ENCODE peak calls at places on chromosomes 5 and 9, in nine cellular contexts. H is neuronal stem cell; J is suprapubic skin; L is right atrium auricular region; O is heart right ventricle; E is CD4-positive, CD25-positive, alpha-beta regulatory T cell; D is left ventricle myocardium inferior; R is cardiac muscle cell; G is right cardiac atrium. T is an unnamed sample. For H3K27me3 and H3K4me1, the result is how much of the 10 kb centered on the place peaks cover.

GRCh38 chr5:77282337-77283027 is 72.0 kb downstream of the PDE8B start:
- DNase-seq in H (no peak), J (no peak), L (no peak), O (no peak), E (no peak), D (no peak), R (no peak), G (peak), T (no peak)

GRCh38 chr5:96703985-96704384 is 41.8 kb downstream of the CAST start:
- DNase-seq in H (no peak), J (no peak), L (no peak), O (no peak), E (no peak), D (no peak), R (no peak), G (no peak), T (no peak)

GRCh38 chr5:13378073-13378472 is 566.4 kb downstream of the DNAH5 start:
- DNase-seq in H (no peak), J (no peak), L (no peak), O (no peak), E (no peak), D (no peak), R (no peak), G (no peak), T (no peak)

GRCh38 chr5:94908889-94909480 is 290.5 kb downstream of the SLF1 start:
- DNase-seq in H (peak), J (no peak), L (no peak), O (no peak), E (peak), D (no peak), R (peak), G (no peak), T (no peak)

GRCh38 chr5:73451218-73452130 is 2.9 kb upstream of the FOXD1 start:
- DNase-seq in H (no peak), J (no peak), L (no peak), O (peak), E (peak), D (peak), R (peak), G (peak), T (peak)

GRCh38 chr5:150641006-150641570 is 628 bp downstream of the SYNPO start:
- DNase-seq in H (no peak), J (no peak), L (peak), O (peak), E (no peak), D (peak), R (no peak), G (peak), T (no peak)

GRCh38 chr5:61304611-61305369 is 27.3 kb upstream of the ZSWIM6 start:
- DNase-seq in H (no peak), J (no peak), L (no peak), O (no peak), E (no peak), D (peak), R (no peak), G (peak), T (peak)

GRCh38 chr5:120327180-120327579 is 136.9 kb upstream of the PRR16 start:
- DNase-seq in H (no peak), J (no peak), L (no peak), O (no peak), E (no peak), D (no peak), R (no peak), G (no peak), T (no peak)

GRCh38 chr9:13580760-13581159 is 301.3 kb upstream of the MPDZ start:
- DNase-seq in H (no peak), J (no peak), L (no peak), O (no peak), E (no peak), D (no peak), R (no peak), G (no peak), T (no peak)

GRCh38 chr5:83096660-83097334 is 19.4 kb downstream of the XRCC4 start:
- DNase-seq in H (no peak), J (no peak), L (no peak), O (no peak), E (no peak), D (no peak), R (no peak), G (no peak), T (no peak)

GRCh38 chr5:98248949-98249348 is 524.5 kb upstream of the RGMB start:
- DNase-seq in H (no peak), J (no peak), L (no peak), O (no peak), E (no peak), D (no peak), R (no peak), G (no peak), T (no peak)

GRCh38 chr9:16385590-16386578 is 484.6 kb downstream of the BNC2 start:
- DNase-seq in H (no peak), J (no peak), L (no peak), O (no peak), E (no peak), D (no peak), R (no peak), G (no peak), T (no peak)

GRCh38 chr5:102223542-102224444 is 72.3 kb downstream of the SLCO4C1 start:
- DNase-seq in H (peak), J (no peak), L (no peak), O (no peak), E (peak), D (no peak), R (peak), G (no peak), T (no peak)

GRCh38 chr9:19030899-19031298 is 2.1 kb downstream of the SAXO1 start:
- DNase-seq in H (no peak), J (no peak), L (no peak), O (no peak), E (no peak), D (no peak), R (no peak), G (no peak), T (no peak)

GRCh38 chr5:189486-189885 is 1.8 kb upstream of the LRRC14B start:
- DNase-seq in H (no peak), J (peak), L (no peak), O (no peak), E (no peak), D (no peak), R (no peak), G (no peak), T (no peak)

GRCh38 chr5:172839669-172840068 is 5.6 kb downstream of the ERGIC1 start:
- DNase-seq in H (no peak), J (no peak), L (no peak), O (no peak), E (no peak), D (no peak), R (no peak), G (no peak), T (no peak)

GRCh38 chr9:98185611-98186171 is 6.7 kb downstream of the CORO2A start:
- DNase-seq in H (no peak), J (no peak), L (no peak), O (no peak), E (no peak), D (no peak), R (no peak), G (no peak), T (no peak)

GRCh38 chr5:93995126-93995621 is 253.8 kb upstream of the POU5F2 start:
- DNase-seq in H (no peak), J (no peak), L (no peak), O (no peak), E (peak), D (no peak), R (no peak), G (no peak), T (no peak)

GRCh38 chr9:32706004-32706749 is 70.7 kb upstream of the TAF1L start:
- DNase-seq in H (no peak), J (no peak), L (no peak), O (no peak), E (no peak), D (no peak), R (no peak), G (no peak), T (no peak)

GRCh38 chr5:143002459-143003327 is 232.5 kb downstream of the ARHGAP26 start:
- DNase-seq in H (no peak), J (no peak), L (no peak), O (peak), E (peak), D (no peak), R (no peak), G (no peak), T (no peak)

GRCh38 chr5:108911055-108911454 is 163.4 kb downstream of the FER start:
- DNase-seq in H (no peak), J (no peak), L (no peak), O (no peak), E (peak), D (no peak), R (no peak), G (no peak), T (no peak)

GRCh38 chr9:124214116-124214515 is 43.6 kb upstream of the NEK6 start:
- DNase-seq in H (no peak), J (no peak), L (no peak), O (no peak), E (no peak), D (no peak), R (no peak), G (no peak), T (peak)

GRCh38 chr5:133934822-133935793 is 33.3 kb downstream of the C5orf15 start:
- DNase-seq in H (no peak), J (no peak), L (no peak), O (no peak), E (no peak), D (no peak), R (no peak), G (no peak), T (no peak)

GRCh38 chr5:88140396-88140862 is 128.2 kb downstream of the TMEM161B start:
- DNase-seq in H (peak), J (no peak), L (no peak), O (no peak), E (no peak), D (no peak), R (peak), G (no peak), T (peak)

GRCh38 chr5:83583859-83584258 is 112.3 kb downstream of the VCAN start:
- DNase-seq in H (no peak), J (no peak), L (no peak), O (no peak), E (no peak), D (no peak), R (no peak), G (no peak), T (no peak)

GRCh38 chr5:88860501-88860900 is 22.5 kb downstream of the MEF2C start:
- DNase-seq in H (no peak), J (no peak), L (no peak), O (no peak), E (no peak), D (no peak), R (no peak), G (no peak), T (no peak)

GRCh38 chr5:123545506-123545905 is 33.5 kb downstream of the CSNK1G3 start:
- DNase-seq in H (no peak), J (no peak), L (no peak), O (no peak), E (peak), D (no peak), R (no peak), G (no peak), T (no peak)

GRCh38 chr9:78296208-78296892 is 575 bp upstream of the PSAT1 start:
- DNase-seq in H (peak), J (no peak), L (peak), O (peak), E (peak), D (peak), R (peak), G (peak), T (peak)

GRCh38 chr5:78797945-78798731 is 149.6 kb upstream of the LHFPL2 start:
- DNase-seq in H (no peak), J (no peak), L (no peak), O (no peak), E (no peak), D (no peak), R (no peak), G (no peak), T (no peak)

GRCh38 chr5:104347119-104347708 is 784.6 kb upstream of the NUDT12 start:
- DNase-seq in H (no peak), J (no peak), L (no peak), O (no peak), E (no peak), D (no peak), R (peak), G (no peak), T (no peak)

GRCh38 chr5:96283589-96283988 is 149.5 kb downstream of the PCSK1 start:
- DNase-seq in H (no peak), J (no peak), L (no peak), O (no peak), E (no peak), D (no peak), R (no peak), G (no peak), T (no peak)

GRCh38 chr9:124133752-124134151 is 122.2 kb downstream of the LHX2 start:
- DNase-seq in H (no peak), J (peak), L (no peak), O (peak), E (peak), D (no peak), R (peak), G (peak), T (peak)

GRCh38 chr9:96186601-96187011 is 115.4 kb downstream of the HSD17B3 start:
- DNase-seq in H (peak), J (peak), L (no peak), O (no peak), E (no peak), D (no peak), R (peak), G (peak), T (peak)

GRCh38 chr5:57450991-57451876 is 31.4 kb downstream of the ACTBL2 start:
- DNase-seq in H (no peak), J (no peak), L (no peak), O (no peak), E (peak), D (no peak), R (no peak), G (no peak), T (no peak)

GRCh38 chr5:2006193-2006970 is 123.7 kb upstream of the IRX4 start:
- DNase-seq in H (no peak), J (no peak), L (no peak), O (no peak), E (no peak), D (no peak), R (no peak), G (no peak), T (no peak)
- H3K27me3 ChIP-seq in H (under half), J (under half), L (under half), O (under half), E (under half), D (under half), R (under half), G (under half), T (under half)

GRCh38 chr9:130208600-130209347 is 36.6 kb downstream of the NCS1 start:
- DNase-seq in H (no peak), J (no peak), L (no peak), O (no peak), E (no peak), D (no peak), R (no peak), G (no peak), T (no peak)

GRCh38 chr9:130212543-130213297 is 40.5 kb downstream of the NCS1 start:
- DNase-seq in H (no peak), J (no peak), L (no peak), O (no peak), E (no peak), D (no peak), R (no peak), G (peak), T (no peak)

GRCh38 chr9:130213898-130214761 is 41.9 kb downstream of the NCS1 start:
- DNase-seq in H (peak), J (no peak), L (no peak), O (no peak), E (no peak), D (no peak), R (peak), G (peak), T (no peak)

GRCh38 chr9:130209422-130209821 is 37.2 kb downstream of the NCS1 start:
- DNase-seq in H (no peak), J (no peak), L (no peak), O (no peak), E (no peak), D (no peak), R (no peak), G (no peak), T (no peak)

DNA sequence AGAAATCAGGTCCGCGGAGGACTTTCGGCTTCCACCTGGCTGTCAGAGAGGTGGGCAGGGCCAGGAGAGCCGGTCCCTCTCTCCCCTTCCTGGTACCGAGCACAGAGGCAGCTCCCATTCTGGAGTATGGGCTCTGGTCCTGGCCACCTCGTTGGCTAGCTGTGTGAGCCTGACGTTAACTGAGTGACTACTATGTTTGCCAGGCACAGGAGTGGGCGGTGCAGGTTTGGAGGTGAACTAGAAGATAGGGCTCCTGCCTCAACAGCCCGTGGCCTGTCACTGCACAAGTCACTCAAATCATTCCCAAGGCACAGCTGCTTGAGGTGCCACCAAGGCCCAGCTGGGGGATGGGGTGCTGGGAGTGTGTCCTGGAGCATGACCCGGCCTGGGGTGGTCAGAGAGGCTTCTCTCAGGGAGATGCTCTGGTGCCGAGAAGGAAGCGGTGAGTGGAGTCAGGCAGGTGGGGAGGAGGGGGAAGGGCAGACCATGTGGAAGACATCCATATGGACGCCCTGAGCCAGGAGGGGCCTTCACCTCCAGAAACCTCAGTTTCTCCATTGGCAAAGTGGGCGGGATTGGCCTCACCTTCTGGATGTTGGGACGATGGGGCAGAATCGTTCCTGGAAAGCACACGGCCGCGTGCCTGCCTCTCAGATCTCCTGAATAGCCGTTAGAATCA is 39.5 kb downstream of the NCS1 start:
- DNase-seq in H (no peak), J (no peak), L (no peak), O (no peak), E (no peak), D (no peak), R (no peak), G (no peak), T (no peak)
- H3K4me1 ChIP-seq in H (under half), J (under half), L (under half), O (under half), E (under half), D (under half), R (under half), G (under half), T (under half)

DNA sequence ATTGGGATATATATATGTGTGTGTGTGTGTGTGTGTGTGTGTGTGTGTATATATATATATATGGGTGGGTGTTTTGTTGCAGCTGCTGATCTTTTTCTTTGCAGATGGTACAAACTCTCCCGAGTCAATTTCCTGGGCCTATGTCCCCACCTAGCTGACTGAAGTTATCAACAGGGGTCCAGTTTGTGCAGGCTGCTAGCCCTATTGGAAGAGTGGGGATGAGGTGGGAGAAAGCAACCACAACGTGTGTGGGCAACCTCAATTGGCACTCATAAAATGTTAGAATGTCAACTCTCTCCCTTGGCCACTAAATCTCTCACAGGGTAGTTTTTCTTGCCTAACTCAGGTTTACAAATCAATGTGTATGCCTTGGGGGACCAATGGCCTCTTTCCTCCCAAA is 5.6 kb downstream of the NR4A3 start:
- DNase-seq in H (no peak), J (no peak), L (no peak), O (no peak), E (no peak), D (no peak), R (no peak), G (no peak), T (no peak)
- H3K27me3 ChIP-seq in H (half or more), J (half or more), L (under half), O (under half), E (under half), D (half or more), R (half or more), G (under half), T (half or more)

GRCh38 chr9:101307041-101307440 is 77.8 kb downstream of the BAAT start:
- DNase-seq in H (no peak), J (no peak), L (no peak), O (no peak), E (no peak), D (no peak), R (no peak), G (no peak), T (no peak)

GRCh38 chr9:101307524-101308213 is 77.1 kb downstream of the BAAT start:
- DNase-seq in H (no peak), J (no peak), L (no peak), O (no peak), E (no peak), D (no peak), R (no peak), G (no peak), T (no peak)

GRCh38 chr9:101312661-101313060 is 72.1 kb downstream of the BAAT start:
- DNase-seq in H (no peak), J (no peak), L (no peak), O (no peak), E (no peak), D (no peak), R (no peak), G (no peak), T (no peak)

GRCh38 chr9:101311759-101312420 is 72.9 kb downstream of the BAAT start:
- DNase-seq in H (peak), J (no peak), L (no peak), O (peak), E (peak), D (no peak), R (peak), G (no peak), T (no peak)

DNA sequence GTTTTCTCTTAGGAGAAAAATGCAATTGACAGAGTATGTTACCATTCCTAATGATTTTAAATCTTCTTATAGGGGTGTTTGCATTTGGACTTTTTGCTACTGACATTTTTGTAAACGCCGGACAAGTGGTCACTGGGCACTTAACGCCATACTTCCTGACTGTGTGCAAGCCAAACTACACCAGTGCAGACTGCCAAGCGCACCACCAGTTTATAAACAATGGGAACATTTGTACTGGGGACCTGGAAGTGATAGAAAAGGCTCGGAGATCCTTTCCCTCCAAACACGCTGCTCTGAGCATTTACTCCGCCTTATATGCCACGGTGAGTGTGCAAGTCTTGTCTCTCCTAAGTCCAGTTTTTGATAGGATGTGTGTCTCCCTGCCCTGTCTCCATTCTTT is 75.7 kb downstream of the BAAT start:
- DNase-seq in H (no peak), J (no peak), L (no peak), O (no peak), E (no peak), D (no peak), R (no peak), G (no peak), T (no peak)
- H3K4me1 ChIP-seq in H (under half), J (under half), L (under half), O (under half), E (under half), D (under half), R (under half), G (under half), T (under half)

T was measured in upper lobe of right lung.